ENCODE peak calls at places on chromosomes 5 and 9, in four cellular contexts. O is psoas muscle, H is cardiac muscle cell, Q is GM23248. M is an unnamed sample.
A peak's percentile ranks its signal among the peaks of the same experiment; 100 is the strongest.

GRCh38 chr5:125587631-125588030 is 835.6 kb upstream of the GRAMD2B start:
- DNase-seq in Q (no peak), H (no peak), O (no peak), M (no peak)

GRCh38 chr9:98989036-98990000 is 45.6 kb downstream of the COL15A1 start:
- DNase-seq in Q (peak; percentile 100), H (no peak), O (peak; percentile 83), M (peak; percentile 96)

GRCh38 chr9:134162926-134163373 is 1.4 kb downstream of the RNU6ATAC start:
- DNase-seq in Q (no peak), H (no peak), O (peak; percentile 37), M (no peak)

GRCh38 chr5:180604271-180604670 is 13.0 kb upstream of the SCGB3A1 start:
- DNase-seq in Q (no peak), H (no peak), O (no peak), M (no peak)

GRCh38 chr9:107282268-107282667 is 811 bp upstream of the RAD23B start:
- DNase-seq in H (peak; percentile 17), Q (no peak), O (no peak), M (no peak)

GRCh38 chr9:127796899-127797370 is 5.7 kb upstream of the FPGS start:
- DNase-seq in Q (no peak), O (no peak), H (no peak), M (no peak)

GRCh38 chr5:175690025-175690424 is 32.2 kb downstream of the HRH2 start:
- DNase-seq in O (no peak), H (no peak), Q (no peak), M (no peak)

GRCh38 chr5:126971455-126972019 is 58.8 kb downstream of the MARCHF3 start:
- DNase-seq in H (no peak), Q (no peak), O (no peak), M (no peak)

GRCh38 chr9:2623866-2624682 is 2.5 kb downstream of the VLDLR start:
- DNase-seq in O (no peak), H (no peak), Q (no peak), M (no peak)

GRCh38 chr9:114046237-114046755 is 31.8 kb downstream of the AMBP start:
- DNase-seq in Q (no peak), O (no peak), H (no peak), M (no peak)

GRCh38 chr5:91126448-91126847 is 256.7 kb downstream of the ARRDC3 start:
- DNase-seq in H (no peak), Q (peak; percentile 89), O (no peak), M (no peak)

GRCh38 chr9:126788631-126789349 is 16.1 kb upstream of the ZBTB43 start:
- DNase-seq in Q (peak; percentile 48), H (no peak), O (no peak), M (no peak)

GRCh38 chr5:94969174-94969573 is 315.7 kb downstream of the MCTP1 start:
- DNase-seq in H (peak; percentile 3), O (no peak), Q (peak; percentile 36), M (no peak)

GRCh38 chr5:135339623-135340022 is 59.4 kb downstream of the MACROH2A1 start:
- DNase-seq in O (no peak), Q (no peak), H (no peak), M (no peak)

GRCh38 chr5:135977375-135977928 is 22.7 kb upstream of the LECT2 start:
- DNase-seq in O (peak; percentile 74), H (peak; percentile 76), Q (no peak), M (peak; percentile 81)

GRCh38 chr9:133585481-133586367 is 23.5 kb downstream of the FAM163B start:
- DNase-seq in H (peak; percentile 50), Q (no peak), O (no peak), M (no peak)

GRCh38 chr5:177004961-177005360 is 1.6 kb downstream of the UIMC1 start:
- DNase-seq in O (no peak), Q (no peak), H (no peak), M (no peak)

GRCh38 chr5:9207820-9208418 is 338.0 kb downstream of the SEMA5A start:
- DNase-seq in H (peak; percentile 55), Q (peak; percentile 63), O (no peak), M (no peak)

GRCh38 chr9:123943671-123944070 is 13.7 kb upstream of the DENND1A start:
- DNase-seq in O (no peak), H (no peak), Q (no peak), M (no peak)

GRCh38 chr5:180431932-180432331 is 62.2 kb upstream of the CNOT6 start:
- DNase-seq in Q (no peak), H (no peak), O (no peak), M (no peak)

GRCh38 chr5:101997235-101997634 is 298.8 kb downstream of the SLCO4C1 start:
- DNase-seq in Q (no peak), H (no peak), O (no peak), M (no peak)

GRCh38 chr5:60066502-60066901 is 173.0 kb upstream of the PDE4D start:
- DNase-seq in H (no peak), O (no peak), Q (peak; percentile 4), M (no peak)

GRCh38 chr5:132456553-132457361 is 33.8 kb downstream of the IRF1 start:
- DNase-seq in O (peak; percentile 77), H (no peak), Q (peak; percentile 90), M (peak; percentile 81)

GRCh38 chr9:27339661-27340295 is 42.8 kb upstream of the EQTN start:
- DNase-seq in H (no peak), Q (no peak), O (no peak), M (no peak)

GRCh38 chr5:78640622-78641021 is 8.0 kb downstream of the LHFPL2 start:
- DNase-seq in O (no peak), H (no peak), Q (peak; percentile 59), M (no peak)

GRCh38 chr5:16691731-16692130 is 74.9 kb upstream of the RETREG1 start:
- DNase-seq in O (no peak), Q (no peak), H (no peak), M (no peak)

GRCh38 chr9:69391946-69392345 is 66.9 kb downstream of the ENTREP1 start:
- DNase-seq in H (peak; percentile 57), O (no peak), Q (no peak), M (no peak)

GRCh38 chr9:129289131-129289731 is 111.2 kb upstream of the IER5L start:
- DNase-seq in Q (no peak), H (no peak), O (no peak), M (peak; percentile 30)

GRCh38 chr5:35461530-35461929 is 156.1 kb upstream of the SPEF2 start:
- DNase-seq in Q (peak; percentile 21), H (no peak), O (no peak), M (no peak)

GRCh38 chr9:78326564-78326963 is 29.6 kb downstream of the PSAT1 start:
- DNase-seq in H (no peak), O (no peak), Q (no peak), M (no peak)

GRCh38 chr5:79269733-79270166 is 33.8 kb downstream of the JMY start:
- DNase-seq in Q (no peak), O (no peak), H (no peak), M (no peak)

GRCh38 chr9:19965336-19965735 is 176.5 kb upstream of the SLC24A2 start:
- DNase-seq in O (no peak), H (no peak), Q (peak; percentile 30), M (no peak)

GRCh38 chr9:135990468-135991429 is 29.6 kb upstream of the UBAC1 start:
- DNase-seq in Q (peak; percentile 60), H (peak; percentile 81), O (peak; percentile 42), M (no peak)

GRCh38 chr5:61964199-61964598 is 341.8 kb upstream of the KIF2A start:
- DNase-seq in O (no peak), H (no peak), Q (peak; percentile 33), M (no peak)

GRCh38 chr9:132639322-132639721 is 30.5 kb downstream of the DDX31 start:
- DNase-seq in Q (no peak), H (no peak), O (no peak), M (no peak)

GRCh38 chr5:71757590-71758543 is 38.8 kb downstream of the CARTPT start:
- DNase-seq in H (peak; percentile 71), Q (peak; percentile 83), O (peak; percentile 36), M (no peak)

GRCh38 chr9:137968235-137968634 is 90.7 kb downstream of the CACNA1B start:
- DNase-seq in O (no peak), H (no peak), Q (no peak), M (no peak)

GRCh38 chr5:83507431-83507830 is 35.9 kb downstream of the VCAN start:
- DNase-seq in O (no peak), Q (no peak), H (no peak), M (no peak)

GRCh38 chr9:36845844-36846243 is 188.2 kb downstream of the PAX5 start:
- DNase-seq in O (no peak), H (no peak), Q (no peak), M (no peak)

GRCh38 chr9:36849943-36850342 is 184.1 kb downstream of the PAX5 start:
- DNase-seq in O (no peak), H (no peak), Q (no peak), M (no peak)

GRCh38 chr9:36847781-36848673 is 186.0 kb downstream of the PAX5 start:
- DNase-seq in O (no peak), Q (no peak), H (no peak), M (no peak)

GRCh38 chr9:36846621-36847020 is 187.4 kb downstream of the PAX5 start:
- DNase-seq in Q (no peak), H (no peak), O (no peak), M (no peak)

DNA sequence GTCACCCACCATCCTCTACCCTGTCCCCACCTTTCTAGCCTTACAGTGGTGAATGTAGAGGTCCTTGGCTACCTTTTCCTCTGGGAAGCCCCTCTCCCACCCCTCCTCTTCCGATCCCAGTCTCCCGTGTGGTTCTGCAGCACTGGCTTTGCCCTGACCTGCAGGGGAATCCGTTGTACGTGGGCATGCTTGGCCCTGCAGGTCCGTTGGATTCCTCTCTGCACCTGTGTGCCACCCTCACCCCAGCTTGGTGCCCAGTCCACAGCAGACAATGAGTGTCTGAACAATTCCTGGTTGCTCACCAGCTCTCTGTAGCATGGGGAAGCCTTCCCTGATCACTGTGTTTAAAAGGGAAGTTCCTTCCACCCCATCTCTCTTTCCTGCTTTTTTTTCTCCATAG is 185.1 kb downstream of the PAX5 start:
- DNase-seq in H (no peak), O (no peak), Q (no peak), M (no peak)
- H3K36me3 ChIP-seq in H (no peaks in the 10 kb centered on the region), O (no peaks in the 10 kb centered on the region), Q (no peaks in the 10 kb centered on the region), M (no peaks in the 10 kb centered on the region)

DNA sequence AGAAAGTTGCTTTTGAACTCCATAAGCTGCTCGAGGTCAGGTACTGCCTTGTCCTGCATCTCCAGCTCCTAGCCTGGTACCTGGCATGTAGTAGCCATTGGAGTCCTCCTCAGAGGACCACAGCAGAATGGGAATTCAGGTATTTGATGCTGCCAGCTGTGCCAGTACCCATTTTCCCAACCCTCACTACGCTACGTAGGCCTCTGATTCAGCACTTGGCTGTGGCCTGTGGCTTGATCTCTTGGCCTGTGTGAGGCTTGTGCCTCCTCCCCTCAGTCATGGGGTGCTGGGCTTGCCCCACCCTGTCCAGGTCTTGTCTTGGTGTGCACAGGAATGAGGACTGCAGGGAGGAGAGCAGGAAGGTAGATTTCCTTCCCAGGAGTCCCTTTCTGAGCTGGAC is 11.8 kb downstream of the OTULIN start:
- DNase-seq in O (no peak), Q (peak; percentile 52), H (no peak), M (no peak)
- H3K4me1 ChIP-seq in O (peaks cover 26% of the 10 kb centered on the region), Q (peaks cover 14% of the 10 kb centered on the region), H (no peaks in the 10 kb centered on the region), M (peaks cover 71% of the 10 kb centered on the region)

DNA sequence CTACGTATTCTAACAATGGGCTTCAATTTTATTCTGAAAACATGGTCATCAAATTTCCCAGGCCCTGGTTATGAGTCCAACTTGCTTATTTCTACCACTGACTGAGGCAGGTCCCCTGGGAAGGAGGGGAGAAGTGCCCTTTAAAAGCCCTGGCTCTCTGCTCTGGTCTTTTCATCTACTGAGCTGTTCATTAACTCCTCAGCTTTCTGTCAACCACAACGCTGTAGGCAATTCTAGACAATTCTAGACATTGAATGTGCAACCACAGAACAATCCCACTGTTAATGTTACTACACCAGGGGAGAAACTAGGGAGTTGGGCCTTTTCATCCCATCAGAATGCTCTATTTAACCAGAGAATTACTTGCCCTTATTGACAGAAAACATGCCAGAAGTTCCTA is 10.0 kb downstream of the MOCS2 start:
- DNase-seq in H (no peak), O (no peak), Q (peak; percentile 13), M (no peak)
- H3K36me3 ChIP-seq in H (peaks cover 40% of the 10 kb centered on the region), O (peaks cover 7% of the 10 kb centered on the region), Q (peaks cover 35% of the 10 kb centered on the region), M (peaks cover 54% of the 10 kb centered on the region)

GRCh38 chr5:131260895-131261294 is 3.0 kb upstream of the CDC42SE2 start:
- DNase-seq in O (no peak), H (no peak), Q (no peak), M (no peak)
- H3K4me1 ChIP-seq in O (peaks cover 23% of the 10 kb centered on the region), H (peaks cover 9% of the 10 kb centered on the region), Q (peaks cover 14% of the 10 kb centered on the region), M (no peaks in the 10 kb centered on the region)

M was measured in right atrium auricular region.